ENCODE peak calls at places on chromosomes 7 and 10, in ten cellular contexts. One of them, this sample, is unnamed.

GRCh38 chr7:29485376-29486190 is 78.1 kb upstream of the PRR15 start:
- DNase-seq in AG10803: no peak
- DNase-seq in foreskin fibroblast: no peak
- DNase-seq in neural progenitor cell: no peak
- DNase-seq in ascending aorta: no peak
- DNase-seq in cardiac muscle cell: no peak
- DNase-seq in glutamatergic neuron: peak
- DNase-seq in colonic mucosa: no peak
- DNase-seq in AG09309: no peak
- DNase-seq in fibroblast of pulmonary artery: no peak
- DNase-seq in this sample: no peak

GRCh38 chr7:110454713-110455112 is 636.2 kb upstream of the LRRN3 start:
- DNase-seq in neural progenitor cell: no peak
- DNase-seq in AG09309: no peak
- DNase-seq in glutamatergic neuron: no peak
- DNase-seq in colonic mucosa: no peak
- DNase-seq in AG10803: no peak
- DNase-seq in fibroblast of pulmonary artery: no peak
- DNase-seq in foreskin fibroblast: no peak
- DNase-seq in cardiac muscle cell: no peak
- DNase-seq in ascending aorta: no peak
- DNase-seq in this sample: no peak

GRCh38 chr10:26881600-26882331 is 21.0 kb upstream of the ABI1 start:
- DNase-seq in neural progenitor cell: peak
- DNase-seq in fibroblast of pulmonary artery: peak
- DNase-seq in AG10803: peak
- DNase-seq in foreskin fibroblast: peak
- DNase-seq in glutamatergic neuron: no peak
- DNase-seq in AG09309: peak
- DNase-seq in colonic mucosa: no peak
- DNase-seq in cardiac muscle cell: peak
- DNase-seq in ascending aorta: no peak
- DNase-seq in this sample: peak

GRCh38 chr7:13106513-13106912 is 419.1 kb downstream of the ARL4A start:
- DNase-seq in AG09309: no peak
- DNase-seq in cardiac muscle cell: no peak
- DNase-seq in glutamatergic neuron: no peak
- DNase-seq in foreskin fibroblast: no peak
- DNase-seq in fibroblast of pulmonary artery: no peak
- DNase-seq in ascending aorta: no peak
- DNase-seq in AG10803: no peak
- DNase-seq in colonic mucosa: no peak
- DNase-seq in neural progenitor cell: no peak
- DNase-seq in this sample: no peak

GRCh38 chr7:92584953-92585352 is 5.2 kb downstream of the FAM133B start:
- DNase-seq in glutamatergic neuron: no peak
- DNase-seq in ascending aorta: no peak
- DNase-seq in AG09309: no peak
- DNase-seq in AG10803: no peak
- DNase-seq in neural progenitor cell: no peak
- DNase-seq in foreskin fibroblast: no peak
- DNase-seq in cardiac muscle cell: no peak
- DNase-seq in colonic mucosa: no peak
- DNase-seq in fibroblast of pulmonary artery: peak
- DNase-seq in this sample: no peak

GRCh38 chr7:18405731-18406130 is 89.8 kb upstream of the HDAC9 start:
- DNase-seq in cardiac muscle cell: no peak
- DNase-seq in fibroblast of pulmonary artery: no peak
- DNase-seq in AG09309: no peak
- DNase-seq in colonic mucosa: no peak
- DNase-seq in neural progenitor cell: no peak
- DNase-seq in ascending aorta: no peak
- DNase-seq in foreskin fibroblast: no peak
- DNase-seq in AG10803: peak
- DNase-seq in glutamatergic neuron: no peak
- DNase-seq in this sample: no peak

GRCh38 chr10:112687647-112688046 is 240.6 kb downstream of the VTI1A start:
- DNase-seq in AG09309: peak
- DNase-seq in neural progenitor cell: no peak
- DNase-seq in fibroblast of pulmonary artery: peak
- DNase-seq in AG10803: peak
- DNase-seq in foreskin fibroblast: peak
- DNase-seq in ascending aorta: no peak
- DNase-seq in cardiac muscle cell: no peak
- DNase-seq in glutamatergic neuron: no peak
- DNase-seq in colonic mucosa: no peak
- DNase-seq in this sample: peak

GRCh38 chr10:46229144-46229563 is 57.6 kb upstream of the ANTXRL start:
- DNase-seq in glutamatergic neuron: peak
- DNase-seq in AG09309: no peak
- DNase-seq in cardiac muscle cell: peak
- DNase-seq in colonic mucosa: peak
- DNase-seq in neural progenitor cell: peak
- DNase-seq in AG10803: no peak
- DNase-seq in foreskin fibroblast: no peak
- DNase-seq in fibroblast of pulmonary artery: no peak
- DNase-seq in ascending aorta: no peak
- DNase-seq in this sample: no peak

GRCh38 chr7:116210345-116211005 is at the start of gene TES:
- DNase-seq in fibroblast of pulmonary artery: peak
- DNase-seq in glutamatergic neuron: peak
- DNase-seq in AG10803: peak
- DNase-seq in AG09309: no peak
- DNase-seq in colonic mucosa: peak
- DNase-seq in ascending aorta: peak
- DNase-seq in foreskin fibroblast: peak
- DNase-seq in neural progenitor cell: peak
- DNase-seq in cardiac muscle cell: peak
- DNase-seq in this sample: no peak

GRCh38 chr7:4835398-4836205 is 26.2 kb downstream of the PAPOLB start:
- DNase-seq in AG10803: no peak
- DNase-seq in colonic mucosa: no peak
- DNase-seq in cardiac muscle cell: no peak
- DNase-seq in neural progenitor cell: no peak
- DNase-seq in AG09309: no peak
- DNase-seq in foreskin fibroblast: no peak
- DNase-seq in ascending aorta: peak
- DNase-seq in fibroblast of pulmonary artery: no peak
- DNase-seq in glutamatergic neuron: no peak
- DNase-seq in this sample: no peak

GRCh38 chr7:131284702-131285419 is 42.8 kb upstream of the MKLN1 start:
- DNase-seq in fibroblast of pulmonary artery: no peak
- DNase-seq in neural progenitor cell: peak
- DNase-seq in colonic mucosa: no peak
- DNase-seq in cardiac muscle cell: no peak
- DNase-seq in ascending aorta: peak
- DNase-seq in glutamatergic neuron: no peak
- DNase-seq in foreskin fibroblast: peak
- DNase-seq in AG09309: no peak
- DNase-seq in AG10803: no peak
- DNase-seq in this sample: no peak

GRCh38 chr10:17784701-17785100 is 24.4 kb upstream of the MRC1 start:
- DNase-seq in foreskin fibroblast: peak
- DNase-seq in fibroblast of pulmonary artery: peak
- DNase-seq in AG09309: no peak
- DNase-seq in glutamatergic neuron: no peak
- DNase-seq in colonic mucosa: no peak
- DNase-seq in AG10803: peak
- DNase-seq in cardiac muscle cell: no peak
- DNase-seq in neural progenitor cell: no peak
- DNase-seq in ascending aorta: no peak
- DNase-seq in this sample: peak

GRCh38 chr7:130294314-130294713 is 1.4 kb downstream of the CPA4 start:
- DNase-seq in colonic mucosa: no peak
- DNase-seq in ascending aorta: no peak
- DNase-seq in glutamatergic neuron: no peak
- DNase-seq in cardiac muscle cell: no peak
- DNase-seq in AG10803: peak
- DNase-seq in AG09309: no peak
- DNase-seq in neural progenitor cell: no peak
- DNase-seq in foreskin fibroblast: peak
- DNase-seq in fibroblast of pulmonary artery: no peak
- DNase-seq in this sample: no peak

GRCh38 chr10:77877461-77878344 is 48.9 kb downstream of the DLG5 start:
- DNase-seq in ascending aorta: no peak
- DNase-seq in colonic mucosa: no peak
- DNase-seq in neural progenitor cell: peak
- DNase-seq in glutamatergic neuron: peak
- DNase-seq in AG09309: no peak
- DNase-seq in cardiac muscle cell: peak
- DNase-seq in AG10803: peak
- DNase-seq in foreskin fibroblast: peak
- DNase-seq in fibroblast of pulmonary artery: peak
- DNase-seq in this sample: peak

GRCh38 chr10:82037076-82037475 is 162.1 kb downstream of the NRG3 start:
- DNase-seq in AG10803: no peak
- DNase-seq in fibroblast of pulmonary artery: peak
- DNase-seq in foreskin fibroblast: no peak
- DNase-seq in neural progenitor cell: no peak
- DNase-seq in cardiac muscle cell: no peak
- DNase-seq in glutamatergic neuron: no peak
- DNase-seq in ascending aorta: no peak
- DNase-seq in colonic mucosa: no peak
- DNase-seq in AG09309: no peak
- DNase-seq in this sample: no peak

GRCh38 chr10:124094419-124094785 is 1.0 kb upstream of the CHST15 start:
- DNase-seq in colonic mucosa: no peak
- DNase-seq in glutamatergic neuron: no peak
- DNase-seq in fibroblast of pulmonary artery: no peak
- DNase-seq in cardiac muscle cell: no peak
- DNase-seq in AG09309: no peak
- DNase-seq in foreskin fibroblast: no peak
- DNase-seq in ascending aorta: no peak
- DNase-seq in AG10803: no peak
- DNase-seq in neural progenitor cell: no peak
- DNase-seq in this sample: no peak

GRCh38 chr10:97433430-97434001 is 7.5 kb downstream of the PGAM1 start:
- DNase-seq in colonic mucosa: no peak
- DNase-seq in foreskin fibroblast: no peak
- DNase-seq in ascending aorta: no peak
- DNase-seq in glutamatergic neuron: no peak
- DNase-seq in cardiac muscle cell: no peak
- DNase-seq in AG10803: no peak
- DNase-seq in fibroblast of pulmonary artery: no peak
- DNase-seq in AG09309: no peak
- DNase-seq in neural progenitor cell: no peak
- DNase-seq in this sample: no peak

GRCh38 chr7:25856056-25856780 is 295.8 kb upstream of the NFE2L3 start:
- DNase-seq in foreskin fibroblast: no peak
- DNase-seq in cardiac muscle cell: peak
- DNase-seq in AG09309: no peak
- DNase-seq in neural progenitor cell: peak
- DNase-seq in ascending aorta: no peak
- DNase-seq in colonic mucosa: peak
- DNase-seq in glutamatergic neuron: no peak
- DNase-seq in fibroblast of pulmonary artery: no peak
- DNase-seq in AG10803: peak
- DNase-seq in this sample: no peak

GRCh38 chr10:5506751-5507648 is 7.6 kb upstream of the CALML5 start:
- DNase-seq in cardiac muscle cell: no peak
- DNase-seq in ascending aorta: peak
- DNase-seq in AG10803: no peak
- DNase-seq in colonic mucosa: no peak
- DNase-seq in foreskin fibroblast: no peak
- DNase-seq in AG09309: no peak
- DNase-seq in glutamatergic neuron: no peak
- DNase-seq in neural progenitor cell: no peak
- DNase-seq in fibroblast of pulmonary artery: no peak
- DNase-seq in this sample: no peak
- TF ChIP-seq CTCF in cardiac muscle cell: no peak
- TF ChIP-seq CTCF in ascending aorta: no peak
- TF ChIP-seq CTCF in AG10803: no peak
- TF ChIP-seq CTCF in colonic mucosa: no peak
- TF ChIP-seq CTCF in foreskin fibroblast: no peak
- TF ChIP-seq CTCF in AG09309: no peak
- TF ChIP-seq CTCF in glutamatergic neuron: no peak
- TF ChIP-seq CTCF in neural progenitor cell: no peak
- TF ChIP-seq CTCF in fibroblast of pulmonary artery: no peak
- TF ChIP-seq CTCF in this sample: no peak

DNA sequence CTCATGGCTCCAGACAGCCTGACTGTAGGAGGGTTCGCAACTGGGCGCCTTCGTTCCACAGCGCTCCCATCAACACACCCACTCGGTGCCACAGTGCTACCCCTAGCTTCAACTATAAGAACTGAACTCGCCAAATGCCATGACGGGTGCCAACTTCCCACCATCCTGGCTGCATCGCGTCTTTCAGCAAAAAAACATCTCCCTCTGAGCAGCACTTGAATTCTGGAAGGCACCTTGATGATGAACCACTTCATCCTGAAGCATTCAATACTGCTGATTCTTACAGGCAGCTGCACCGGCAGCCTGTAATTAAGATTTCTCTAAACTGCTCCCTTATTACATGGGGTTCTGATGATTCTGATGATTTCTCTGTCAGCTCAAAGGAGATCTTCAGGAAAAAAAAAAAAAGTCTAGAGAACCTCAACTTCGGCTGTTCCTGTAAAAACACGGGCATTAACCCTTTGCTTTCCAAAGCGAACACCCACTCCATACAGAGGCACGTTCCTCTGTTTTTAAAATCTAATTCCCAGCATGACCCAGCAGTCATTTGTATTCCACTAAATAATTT is 1.2 kb downstream of the CYTH3 start:
- DNase-seq in neural progenitor cell: peak
- DNase-seq in colonic mucosa: peak
- DNase-seq in glutamatergic neuron: no peak
- DNase-seq in AG10803: peak
- DNase-seq in ascending aorta: peak
- DNase-seq in cardiac muscle cell: peak
- DNase-seq in fibroblast of pulmonary artery: peak
- DNase-seq in AG09309: no peak
- DNase-seq in foreskin fibroblast: peak
- DNase-seq in this sample: peak
- TF ChIP-seq CTCF in neural progenitor cell: no peak
- TF ChIP-seq CTCF in colonic mucosa: peak
- TF ChIP-seq CTCF in glutamatergic neuron: no peak
- TF ChIP-seq CTCF in AG10803: peak
- TF ChIP-seq CTCF in ascending aorta: peak
- TF ChIP-seq CTCF in cardiac muscle cell: peak
- TF ChIP-seq CTCF in fibroblast of pulmonary artery: peak
- TF ChIP-seq CTCF in AG09309: peak
- TF ChIP-seq CTCF in foreskin fibroblast: peak
- TF ChIP-seq CTCF in this sample: peak

GRCh38 chr10:15378569-15378968 is 7.5 kb upstream of the FAM171A1 start:
- DNase-seq in ascending aorta: no peak
- DNase-seq in fibroblast of pulmonary artery: no peak
- DNase-seq in colonic mucosa: peak
- DNase-seq in AG10803: no peak
- DNase-seq in AG09309: no peak
- DNase-seq in foreskin fibroblast: no peak
- DNase-seq in glutamatergic neuron: no peak
- DNase-seq in neural progenitor cell: peak
- DNase-seq in cardiac muscle cell: no peak
- DNase-seq in this sample: no peak
- TF ChIP-seq CTCF in ascending aorta: no peak
- TF ChIP-seq CTCF in fibroblast of pulmonary artery: no peak
- TF ChIP-seq CTCF in colonic mucosa: no peak
- TF ChIP-seq CTCF in AG10803: peak
- TF ChIP-seq CTCF in AG09309: no peak
- TF ChIP-seq CTCF in foreskin fibroblast: no peak
- TF ChIP-seq CTCF in glutamatergic neuron: no peak
- TF ChIP-seq CTCF in neural progenitor cell: peak
- TF ChIP-seq CTCF in cardiac muscle cell: peak
- TF ChIP-seq CTCF in this sample: peak

GRCh38 chr7:152959610-152960009 is 200.1 kb downstream of the ACTR3B start:
- DNase-seq in glutamatergic neuron: no peak
- DNase-seq in colonic mucosa: no peak
- DNase-seq in AG10803: no peak
- DNase-seq in neural progenitor cell: peak
- DNase-seq in ascending aorta: no peak
- DNase-seq in foreskin fibroblast: no peak
- DNase-seq in cardiac muscle cell: peak
- DNase-seq in fibroblast of pulmonary artery: no peak
- DNase-seq in AG09309: no peak
- DNase-seq in this sample: no peak

GRCh38 chr7:152956006-152956405 is 196.5 kb downstream of the ACTR3B start:
- DNase-seq in colonic mucosa: no peak
- DNase-seq in AG10803: no peak
- DNase-seq in neural progenitor cell: peak
- DNase-seq in cardiac muscle cell: no peak
- DNase-seq in glutamatergic neuron: no peak
- DNase-seq in AG09309: no peak
- DNase-seq in fibroblast of pulmonary artery: no peak
- DNase-seq in foreskin fibroblast: no peak
- DNase-seq in ascending aorta: no peak
- DNase-seq in this sample: no peak
- TF ChIP-seq CTCF in colonic mucosa: no peak
- TF ChIP-seq CTCF in AG10803: no peak
- TF ChIP-seq CTCF in neural progenitor cell: peak
- TF ChIP-seq CTCF in cardiac muscle cell: no peak
- TF ChIP-seq CTCF in glutamatergic neuron: no peak
- TF ChIP-seq CTCF in AG09309: no peak
- TF ChIP-seq CTCF in fibroblast of pulmonary artery: no peak
- TF ChIP-seq CTCF in foreskin fibroblast: no peak
- TF ChIP-seq CTCF in ascending aorta: no peak
- TF ChIP-seq CTCF in this sample: no peak

This sample was measured in HFFc6.